ENCODE peak calls at places on chromosomes 12 and 14, in five cellular contexts. One of them, this sample, is unnamed.

GRCh38 chr14:95516554-95517209 is at the start of gene SYNE3:
- DNase-seq in WTC11: peak; percentile 32
- DNase-seq in pancreas: no peak
- DNase-seq in Calu3: peak; percentile 44
- DNase-seq in cardiac fibroblast: peak; percentile 59
- DNase-seq in this sample: peak; percentile 66

GRCh38 chr12:20018406-20018805 is 349.9 kb upstream of the PDE3A start:
- DNase-seq in WTC11: no peak
- DNase-seq in pancreas: no peak
- DNase-seq in Calu3: no peak
- DNase-seq in cardiac fibroblast: no peak
- DNase-seq in this sample: no peak

GRCh38 chr12:42119085-42119633 is 25.5 kb downstream of the GXYLT1 start:
- DNase-seq in WTC11: no peak
- DNase-seq in pancreas: no peak
- DNase-seq in Calu3: no peak
- DNase-seq in cardiac fibroblast: peak; percentile 63
- DNase-seq in this sample: no peak

GRCh38 chr12:62840311-62840710 is 94.6 kb downstream of the PPM1H start:
- DNase-seq in WTC11: no peak
- DNase-seq in pancreas: no peak
- DNase-seq in Calu3: no peak
- DNase-seq in cardiac fibroblast: no peak
- DNase-seq in this sample: no peak

GRCh38 chr14:32364941-32365340 is 35.8 kb downstream of the AKAP6 start:
- DNase-seq in WTC11: no peak
- DNase-seq in pancreas: no peak
- DNase-seq in Calu3: no peak
- DNase-seq in cardiac fibroblast: no peak
- DNase-seq in this sample: no peak

GRCh38 chr14:99548285-99548684 is 55.7 kb downstream of the CCDC85C start:
- DNase-seq in WTC11: no peak
- DNase-seq in pancreas: no peak
- DNase-seq in Calu3: no peak
- DNase-seq in cardiac fibroblast: no peak
- DNase-seq in this sample: no peak

GRCh38 chr12:8035440-8036010 is 3.0 kb downstream of the FOXJ2 start:
- DNase-seq in WTC11: no peak
- DNase-seq in pancreas: no peak
- DNase-seq in Calu3: no peak
- DNase-seq in cardiac fibroblast: no peak
- DNase-seq in this sample: no peak

GRCh38 chr12:93742086-93742934 is 65.1 kb downstream of the CRADD start:
- DNase-seq in WTC11: peak; percentile 69
- DNase-seq in pancreas: peak; percentile 74
- DNase-seq in Calu3: peak; percentile 78
- DNase-seq in cardiac fibroblast: peak; percentile 85
- DNase-seq in this sample: peak; percentile 79

GRCh38 chr12:946656-947055 is 2.8 kb downstream of the RAD52 start:
- DNase-seq in WTC11: no peak
- DNase-seq in pancreas: no peak
- DNase-seq in Calu3: no peak
- DNase-seq in cardiac fibroblast: peak; percentile 17
- DNase-seq in this sample: no peak

GRCh38 chr12:7093486-7093885 is 1.2 kb upstream of the C1R start:
- DNase-seq in WTC11: no peak
- DNase-seq in pancreas: no peak
- DNase-seq in Calu3: no peak
- DNase-seq in cardiac fibroblast: no peak
- DNase-seq in this sample: no peak

GRCh38 chr14:100391182-100391581 is 68.0 kb downstream of the SLC25A47 start:
- DNase-seq in WTC11: no peak
- DNase-seq in pancreas: no peak
- DNase-seq in Calu3: no peak
- DNase-seq in cardiac fibroblast: no peak
- DNase-seq in this sample: no peak

This sample was measured in neural progenitor cell.